ENCODE peak calls at places on chromosomes 13 and 19, in eight cellular contexts. O, C, Y, P, Z, W, D and R are unnamed samples.

GRCh38 chr13:110874508-110874960 is 40.3 kb downstream of the ANKRD10 start:
- DNase-seq in P (peak; percentile 86), Y (peak; percentile 86), C (peak; percentile 89), D (peak; percentile 81), W (peak; percentile 88), Z (no peak), O (no peak), R (peak; percentile 93)

GRCh38 chr19:7348587-7349230 is at the start of gene ARHGEF18:
- DNase-seq in O (peak; percentile 14), W (no peak), C (peak; percentile 78), D (peak; percentile 6), P (no peak), Y (no peak), Z (peak; percentile 59), R (peak; percentile 73)

GRCh38 chr13:102642475-102642874 is 45.7 kb downstream of the TPP2 start:
- DNase-seq in Z (no peak), D (no peak), P (peak; percentile 47), O (no peak), Y (no peak), W (peak; percentile 24), C (peak; percentile 57), R (peak; percentile 73)

GRCh38 chr19:49932041-49932451 is 2.7 kb upstream of the NUP62 start:
- DNase-seq in Z (no peak), P (no peak), D (no peak), C (no peak), W (no peak), Y (no peak), O (no peak), R (no peak)

GRCh38 chr13:36275190-36276002 is 22.2 kb downstream of the CCDC169 start:
- DNase-seq in Z (no peak), C (no peak), W (peak; percentile 35), O (no peak), Y (no peak), P (no peak), D (no peak), R (no peak)

GRCh38 chr19:7482584-7483439 is 6.0 kb downstream of the PEX11G start:
- DNase-seq in O (no peak), C (peak; percentile 68), Z (no peak), Y (no peak), D (peak; percentile 62), W (peak; percentile 58), P (peak; percentile 49), R (no peak)

GRCh38 chr19:43625918-43626579 is 6.6 kb upstream of the ZNF428 start:
- DNase-seq in Y (no peak), O (no peak), Z (no peak), P (no peak), C (no peak), D (no peak), W (no peak), R (no peak)

GRCh38 chr13:28707629-28708427 is 10.9 kb downstream of the SLC46A3 start:
- DNase-seq in O (no peak), W (no peak), D (no peak), Z (peak; percentile 94), C (no peak), Y (no peak), P (no peak), R (no peak)

GRCh38 chr13:77740931-77741586 is 43.6 kb downstream of the SLAIN1 start:
- DNase-seq in D (no peak), Z (no peak), P (no peak), W (no peak), Y (no peak), O (no peak), C (no peak), R (no peak)

GRCh38 chr13:44575741-44576395 is at the start of gene TSC22D1:
- DNase-seq in O (peak; percentile 41), Z (no peak), Y (peak; percentile 30), D (no peak), P (peak; percentile 32), C (peak; percentile 62), W (peak; percentile 43), R (peak; percentile 79)

GRCh38 chr19:6802336-6803035 is 30.0 kb downstream of the VAV1 start:
- DNase-seq in W (peak; percentile 23), O (peak; percentile 1), P (peak; percentile 27), C (peak; percentile 76), Z (peak; percentile 78), Y (no peak), D (no peak), R (peak; percentile 74)

GRCh38 chr13:24203726-24204295 is 43.3 kb downstream of the SPATA13 start:
- DNase-seq in C (no peak), Z (no peak), Y (no peak), O (no peak), W (no peak), P (no peak), D (no peak), R (no peak)

GRCh38 chr19:995051-995827 is 5.0 kb upstream of the GRIN3B start:
- DNase-seq in P (no peak), Y (no peak), W (no peak), Z (no peak), O (no peak), D (no peak), C (peak; percentile 78), R (peak; percentile 84)

GRCh38 chr13:43783820-43784219 is 3.0 kb downstream of the ENOX1 start:
- DNase-seq in Y (no peak), P (no peak), O (no peak), Z (no peak), D (no peak), C (no peak), W (no peak), R (no peak)

GRCh38 chr13:113076681-113077401 is 28.8 kb upstream of the F7 start:
- DNase-seq in D (no peak), Z (no peak), P (no peak), C (peak; percentile 41), O (no peak), Y (no peak), W (no peak), R (peak; percentile 56)

GRCh38 chr19:51026554-51026831 is at the start of gene KLK11:
- DNase-seq in W (no peak), Z (no peak), Y (no peak), O (no peak), P (no peak), C (no peak), D (no peak), R (no peak)

GRCh38 chr13:95221991-95222732 is 79.1 kb downstream of the ABCC4 start:
- DNase-seq in W (no peak), Z (no peak), Y (no peak), C (no peak), P (no peak), O (no peak), D (no peak), R (no peak)

GRCh38 chr13:26051231-26052135 is at the start of gene SHISA2:
- DNase-seq in C (peak; percentile 60), Y (no peak), W (peak; percentile 31), O (no peak), P (peak; percentile 37), D (no peak), Z (no peak), R (peak; percentile 78)

GRCh38 chr13:111597041-111598017 is 276.9 kb downstream of the TEX29 start:
- DNase-seq in Y (no peak), C (no peak), O (no peak), Z (no peak), D (no peak), W (no peak), P (no peak), R (peak; percentile 42)

DNA sequence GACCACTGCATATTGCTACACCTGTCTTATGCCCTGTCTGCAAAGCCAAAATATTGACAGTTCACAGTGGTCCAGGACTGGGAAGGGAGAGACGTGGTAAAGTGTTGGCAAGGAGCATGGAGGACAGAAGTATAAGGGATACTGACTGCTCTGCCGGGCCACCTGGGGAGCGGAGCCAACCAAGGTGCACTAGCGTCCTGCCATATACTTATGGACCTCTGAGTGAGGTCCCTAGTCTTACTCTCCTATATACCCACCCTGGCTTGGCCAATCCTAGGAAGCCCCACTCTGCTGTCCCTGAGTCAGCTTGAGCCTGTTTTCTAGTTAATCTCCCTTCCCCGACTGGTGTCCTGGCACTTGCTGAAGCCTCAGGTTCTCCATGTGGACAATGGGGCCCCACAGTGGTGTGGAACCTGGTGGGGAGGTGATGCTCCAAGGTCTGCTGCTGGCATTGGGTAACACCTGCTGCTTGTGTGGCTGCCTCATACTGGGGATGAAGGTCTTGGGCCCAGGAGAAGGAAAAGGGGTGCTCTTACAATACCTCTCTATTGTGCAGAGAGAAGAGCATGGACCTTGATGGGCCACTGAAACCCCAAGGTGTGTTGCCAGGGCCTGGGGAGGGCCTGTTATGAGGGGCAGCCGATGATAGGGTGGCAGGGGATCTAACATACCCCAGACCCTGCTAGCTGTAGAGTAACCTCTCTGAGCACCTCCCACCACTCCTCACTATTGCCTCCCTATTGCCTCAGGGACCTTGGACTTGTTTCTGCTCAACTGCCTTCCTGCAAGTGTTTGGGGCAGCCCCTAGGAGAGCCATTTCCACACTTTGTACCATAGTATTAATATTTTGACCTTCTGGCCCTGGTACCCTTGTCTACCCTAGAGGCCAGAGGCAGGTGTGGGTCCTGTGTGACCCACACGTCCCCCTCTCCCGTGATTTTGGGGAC is 6.7 kb upstream of the TRIM28 start:
- DNase-seq in C (no peak), D (no peak), O (no peak), W (no peak), P (no peak), Z (no peak), Y (no peak), R (no peak)
- H3K4me3 ChIP-seq in C (no peak overlapping the region), D (no peak overlapping the region), O (no peak overlapping the region), W (no peak overlapping the region), P (no peak overlapping the region), Z (no peak overlapping the region), Y (no peak overlapping the region), R (no peak overlapping the region)

GRCh38 chr13:82739881-82740280 is 1142.4 kb downstream of the SLITRK1 start:
- DNase-seq in Z (no peak), C (no peak), O (no peak), W (no peak), P (no peak), D (no peak), Y (no peak), R (no peak)
- TF ChIP-seq CTCF in Z (no peak), C (no peak), O (no peak), W (no peak), P (no peak), D (no peak), Y (no peak), R (no peak)

DNA sequence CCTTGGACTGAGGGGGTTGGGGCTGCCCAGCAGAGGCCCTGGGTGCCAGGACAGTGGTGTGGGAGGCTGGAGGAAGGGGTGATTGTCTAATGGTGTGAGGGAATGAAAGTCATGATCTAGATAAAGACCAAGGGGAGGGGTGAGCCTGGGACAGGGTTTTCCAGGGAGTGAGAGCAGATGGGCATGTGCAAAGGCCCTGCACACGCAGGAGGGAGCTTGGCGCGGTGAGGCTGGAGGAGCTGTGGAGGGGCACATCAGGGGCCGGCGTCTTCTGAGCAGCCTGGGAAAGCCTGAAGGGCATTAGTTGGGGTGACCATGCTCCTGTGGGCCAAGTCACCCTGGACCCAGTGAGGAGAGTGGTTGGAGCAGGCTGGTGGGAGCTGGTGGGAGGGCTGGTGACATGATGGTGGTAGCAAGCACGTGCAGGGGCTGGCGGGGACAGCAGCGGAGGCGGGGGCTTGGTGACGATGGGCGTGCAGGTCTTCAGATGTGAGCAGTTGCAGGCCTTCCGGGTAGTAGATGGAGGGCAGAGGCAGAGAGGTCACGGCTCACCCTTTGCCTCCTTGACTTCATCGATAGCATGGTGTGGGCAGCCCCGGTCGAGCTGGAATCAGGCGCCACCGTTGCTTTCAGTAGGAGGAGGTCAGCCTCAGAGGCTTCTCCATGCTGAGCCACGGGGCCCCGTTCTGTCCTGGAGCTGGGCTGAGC is 20.2 kb upstream of the F2RL3 start:
- DNase-seq in W (no peak), P (no peak), D (no peak), Y (no peak), O (no peak), C (no peak), Z (no peak), R (no peak)
- H3K27me3 ChIP-seq in W (no peaks in the 10 kb centered on the region), P (no peaks in the 10 kb centered on the region), D (no peaks in the 10 kb centered on the region), Y (no peaks in the 10 kb centered on the region), O (no peaks in the 10 kb centered on the region), C (no peaks in the 10 kb centered on the region), Z (no peaks in the 10 kb centered on the region), R (no peaks in the 10 kb centered on the region)

GRCh38 chr19:41785653-41786052 is 10.7 kb upstream of the CEACAM3 start:
- DNase-seq in D (peak; percentile 84), O (peak; percentile 43), W (peak; percentile 21), P (no peak), Y (no peak), C (peak; percentile 81), Z (peak; percentile 35), R (peak; percentile 81)
- H3K4me3 ChIP-seq in D (no peak overlapping the region), O (no peak overlapping the region), W (no peak overlapping the region), P (no peak overlapping the region), Y (no peak overlapping the region), C (no peak overlapping the region), Z (no peak overlapping the region), R (no peak overlapping the region)